ENCODE peak calls at places on chromosomes 13 and 19, in six cellular contexts. J is K562, D is GM12878, W is GM12891, K is H1, Z is HepG2. P is an unnamed sample.
A peak's percentile ranks its signal among the peaks of the same experiment; 100 is the strongest.

GRCh38 chr13:33409673-33410072 is 124.1 kb upstream of the STARD13 start:
- DNase-seq in W (no peak), Z (no peak), K (no peak), D (no peak), J (no peak), P (no peak)

GRCh38 chr19:58563034-58563573 is 4.7 kb upstream of the UBE2M start:
- DNase-seq in W (no peak), Z (no peak), J (no peak), K (no peak), D (no peak), P (peak; percentile 58)

GRCh38 chr13:74570834-74571233 is 436.6 kb upstream of the KLF12 start:
- DNase-seq in K (no peak), Z (no peak), D (no peak), W (no peak), J (no peak), P (no peak)

GRCh38 chr19:10339380-10339960 is at the start of gene ICAM3:
- DNase-seq in D (peak; percentile 43), J (no peak), W (peak; percentile 72), K (peak; percentile 64), Z (no peak), P (peak; percentile 73)

GRCh38 chr13:40161008-40161694 is 505.3 kb downstream of the FOXO1 start:
- DNase-seq in W (no peak), D (no peak), J (no peak), Z (no peak), K (no peak), P (no peak)

GRCh38 chr19:19602713-19603320 is 15.7 kb downstream of the PBX4 start:
- DNase-seq in K (no peak), W (no peak), J (no peak), Z (no peak), D (no peak), P (no peak)

GRCh38 chr19:43620061-43621001 is 902 bp upstream of the ZNF428 start:
- DNase-seq in Z (no peak), W (no peak), J (peak; percentile 72), D (no peak), K (no peak), P (no peak)

GRCh38 chr13:112042496-112042895 is 24.5 kb upstream of the SOX1 start:
- DNase-seq in K (no peak), D (no peak), Z (no peak), J (no peak), W (no peak), P (no peak)

GRCh38 chr13:28100149-28101121 is at the start of gene FLT3:
- DNase-seq in Z (no peak), K (peak; percentile 82), J (peak; percentile 5), W (peak; percentile 56), D (no peak), P (peak; percentile 59)

GRCh38 chr19:45769054-45769782 is at the start of gene SIX5:
- DNase-seq in K (peak; percentile 96), D (peak; percentile 89), Z (peak; percentile 95), W (peak; percentile 99), J (peak; percentile 98), P (peak; percentile 98)
- TF ChIP-seq POLR2AphosphoS5 in K (peak; percentile 97), D (no peak), Z (peak; percentile 94), W (peak; percentile 45), J (peak; percentile 59), P (no peak)

GRCh38 chr19:33864311-33864850 is 67.7 kb downstream of the KCTD15 start:
- DNase-seq in K (no peak), Z (no peak), J (no peak), W (no peak), D (no peak), P (no peak)

GRCh38 chr19:33868076-33868735 is 71.5 kb downstream of the KCTD15 start:
- DNase-seq in Z (no peak), W (no peak), K (no peak), D (no peak), J (no peak), P (no peak)

GRCh38 chr19:33865306-33865705 is 68.6 kb downstream of the KCTD15 start:
- DNase-seq in Z (no peak), K (no peak), J (no peak), W (no peak), D (no peak), P (no peak)

GRCh38 chr19:33868821-33869412 is 72.2 kb downstream of the KCTD15 start:
- DNase-seq in W (no peak), J (no peak), Z (no peak), K (peak; percentile 59), D (no peak), P (no peak)

DNA sequence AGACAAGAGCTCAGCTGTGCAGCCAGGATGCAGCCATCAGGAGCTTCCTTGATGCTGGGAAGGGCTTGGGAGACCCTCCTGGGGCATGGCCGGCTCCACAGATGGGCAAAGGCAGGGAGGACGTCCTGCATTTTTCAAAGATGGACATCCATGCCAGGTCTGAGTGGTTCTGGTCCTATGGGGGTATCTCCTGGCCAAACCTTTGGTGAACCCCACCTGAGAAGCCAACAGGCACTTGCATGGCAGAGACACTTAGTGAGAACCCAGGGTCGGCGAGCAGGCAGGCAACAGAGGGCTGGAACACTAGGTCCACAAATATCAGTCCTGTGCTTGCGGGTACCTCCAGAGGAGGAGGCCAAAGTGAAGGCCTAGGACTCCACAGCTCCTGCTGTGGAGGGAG is 70.0 kb downstream of the KCTD15 start:
- DNase-seq in Z (no peak), K (no peak), J (no peak), D (no peak), W (no peak), P (no peak)
- TF ChIP-seq POLR2A in Z (no peak), K (no peak), J (no peak), D (no peak), W (no peak), P (no peak)

GRCh38 chr13:95530178-95530577 is 22.3 kb upstream of the CLDN10 start:
- DNase-seq in K (no peak), J (no peak), W (no peak), D (no peak), Z (peak; percentile 38), P (no peak)
- TF ChIP-seq TAF1 in K (no peak), J (no peak), W (no peak), D (no peak), Z (no peak), P (no peak)

DNA sequence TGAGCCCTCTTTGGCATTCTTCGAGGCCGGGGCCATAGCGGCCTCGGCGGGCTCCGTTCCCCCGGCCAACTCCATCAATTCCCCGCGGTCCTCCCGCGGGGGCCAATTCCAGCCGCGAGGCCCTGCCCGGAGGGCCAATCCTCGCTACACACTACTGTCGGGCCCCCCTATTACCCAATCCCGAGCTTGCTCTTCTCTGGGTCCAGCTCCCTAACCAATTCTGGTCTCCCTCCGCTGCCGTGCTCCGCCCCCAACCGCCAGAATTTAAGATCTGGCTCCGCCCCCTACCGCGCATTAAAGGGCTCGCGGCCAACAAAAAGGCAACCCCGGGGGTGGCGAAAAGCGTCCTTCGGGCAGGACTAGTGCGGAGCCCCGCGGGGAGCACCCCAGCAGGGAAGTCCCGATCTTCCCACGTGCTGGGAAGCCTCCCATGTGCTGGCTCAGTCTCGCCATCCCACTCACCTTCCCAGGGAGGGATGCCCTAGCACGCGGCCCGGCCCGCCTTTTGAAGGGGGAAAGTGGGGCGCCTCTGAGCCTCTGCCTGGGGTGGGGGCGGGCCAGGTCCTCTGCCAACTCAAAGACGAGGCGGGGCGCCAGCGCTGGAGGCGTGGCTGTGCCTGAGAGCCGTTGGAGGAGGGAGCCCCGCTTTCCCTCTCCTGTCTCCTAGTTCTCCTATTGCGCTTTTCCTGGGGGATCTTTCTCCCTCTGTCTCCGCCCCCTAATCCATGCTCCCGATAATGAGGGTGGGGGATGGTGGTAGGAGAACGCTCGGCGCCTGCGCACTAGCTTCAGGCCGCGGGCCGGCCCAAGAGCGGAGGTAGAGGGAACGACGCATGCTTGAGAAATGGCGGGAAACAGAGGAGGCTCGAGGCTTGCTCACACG is 3.5 kb downstream of the LIPE start:
- DNase-seq in D (no peak), J (no peak), W (peak; percentile 93), K (peak; percentile 96), Z (no peak), P (peak; percentile 95)
- TF ChIP-seq POLR2AphosphoS5 in D (no peak), J (no peak), W (peak; percentile 16), K (peak; percentile 40), Z (no peak), P (no peak)

GRCh38 chr19:40717325-40717879 is 490 bp downstream of the ITPKC start:
- DNase-seq in Z (no peak), J (peak; percentile 46), W (no peak), D (no peak), K (no peak), P (no peak)
- TF ChIP-seq POLR2A in Z (peak; percentile 70), J (no peak), W (no peak), D (no peak), K (no peak), P (no peak)

GRCh38 chr13:79075703-79076102 is 330.4 kb downstream of the RBM26 start:
- DNase-seq in D (no peak), W (no peak), Z (no peak), J (no peak), K (no peak), P (no peak)
- TF ChIP-seq TAF1 in D (no peak), W (no peak), Z (no peak), J (no peak), K (no peak), P (no peak)

GRCh38 chr19:4094761-4095487 is 28.2 kb upstream of the ZBTB7A start:
- DNase-seq in W (no peak), K (no peak), D (no peak), J (no peak), Z (no peak), P (no peak)
- TF ChIP-seq POLR2AphosphoS5 in W (no peak), K (no peak), D (no peak), J (no peak), Z (no peak), P (no peak)

GRCh38 chr13:99481357-99481756 is 19.9 kb upstream of the TM9SF2 start:
- DNase-seq in W (no peak), D (no peak), J (no peak), Z (no peak), K (no peak), P (no peak)
- TF ChIP-seq POLR2A in W (no peak), D (no peak), J (no peak), Z (no peak), K (no peak), P (no peak)

GRCh38 chr19:6020972-6021805 is 43.2 kb upstream of the RANBP3 start:
- DNase-seq in D (no peak), Z (peak; percentile 19), J (no peak), K (no peak), W (no peak), P (no peak)

GRCh38 chr19:6018786-6019185 is 40.8 kb upstream of the RANBP3 start:
- DNase-seq in W (no peak), Z (no peak), K (peak; percentile 69), D (no peak), J (peak; percentile 46), P (no peak)

GRCh38 chr19:6022570-6023049 is 44.7 kb upstream of the RANBP3 start:
- DNase-seq in Z (no peak), W (no peak), D (no peak), J (no peak), K (no peak), P (no peak)

GRCh38 chr19:6021878-6022569 is 44.1 kb upstream of the RANBP3 start:
- DNase-seq in D (peak; percentile 17), K (peak; percentile 95), W (peak; percentile 86), J (peak; percentile 90), Z (peak; percentile 85), P (peak; percentile 75)

GRCh38 chr19:6020166-6020967 is 42.4 kb upstream of the RANBP3 start:
- DNase-seq in Z (peak; percentile 30), W (no peak), J (no peak), K (no peak), D (no peak), P (no peak)
- TF ChIP-seq TAF1 in Z (no peak), W (no peak), J (no peak), K (no peak), D (no peak), P (no peak)

P was measured in GM12892.